ENCODE peak calls at places on chromosomes 16 and 17, in four cellular contexts. M is left ventricle myocardium inferior, B is left colon, P is HT-29. Q is an unnamed sample.

GRCh38 chr16:79042886-79043285 is 557.7 kb downstream of the MAF start:
- DNase-seq in M (no peak), B (no peak), P (no peak), Q (no peak)

GRCh38 chr16:54436342-54436741 is 149.8 kb upstream of the IRX3 start:
- DNase-seq in M (no peak), B (no peak), P (no peak), Q (no peak)

GRCh38 chr17:67132366-67132765 is 88.0 kb downstream of the CACNG1 start:
- DNase-seq in M (no peak), B (no peak), P (no peak), Q (peak; percentile 53)

GRCh38 chr16:67181346-67181745 is 2.4 kb downstream of the MATCAP1 start:
- DNase-seq in M (no peak), B (no peak), P (no peak), Q (peak; percentile 68)

GRCh38 chr17:50583636-50584035 is 23.1 kb downstream of the CACNA1G start:
- DNase-seq in M (peak; percentile 58), B (no peak), P (no peak), Q (no peak)

GRCh38 chr17:27384261-27384701 is 72.0 kb upstream of the KSR1 start:
- DNase-seq in M (peak; percentile 68), B (no peak), P (no peak), Q (peak; percentile 99)

GRCh38 chr17:73160980-73161630 is 3.7 kb upstream of the SSTR2 start:
- DNase-seq in M (no peak), B (no peak), P (no peak), Q (no peak)

GRCh38 chr17:77325826-77326581 is 185.2 kb downstream of the SEC14L1 start:
- DNase-seq in M (no peak), B (no peak), P (no peak), Q (no peak)

GRCh38 chr17:64938290-64938689 is 19.0 kb upstream of the LRRC37A3 start:
- DNase-seq in M (no peak), B (no peak), P (no peak), Q (no peak)

GRCh38 chr17:79192503-79193500 is 118.2 kb downstream of the ENGASE start:
- DNase-seq in M (peak; percentile 29), B (no peak), P (peak; percentile 38), Q (peak; percentile 64)

GRCh38 chr17:63163158-63163520 is 197.1 kb downstream of the TANC2 start:
- DNase-seq in M (no peak), B (no peak), P (no peak), Q (no peak)

GRCh38 chr16:15765880-15766279 is 90.9 kb downstream of the MYH11 start:
- DNase-seq in M (no peak), B (no peak), P (peak; percentile 78), Q (peak; percentile 86)

GRCh38 chr16:84502075-84502474 is 2.4 kb downstream of the MEAK7 start:
- DNase-seq in M (no peak), B (no peak), P (no peak), Q (no peak)

GRCh38 chr17:16215002-16215272 is 397 bp downstream of the NCOR1 start:
- DNase-seq in M (peak; percentile 45), B (no peak), P (no peak), Q (no peak)

GRCh38 chr17:74736423-74737298 is at the start of gene RAB37:
- DNase-seq in M (peak; percentile 60), B (peak; percentile 60), P (peak; percentile 50), Q (peak; percentile 45)

GRCh38 chr17:79035686-79036085 is 11.7 kb downstream of the C1QTNF1 start:
- DNase-seq in M (no peak), B (no peak), P (no peak), Q (no peak)

GRCh38 chr17:69574257-69575197 is 160.0 kb downstream of the MAP2K6 start:
- DNase-seq in M (no peak), B (no peak), P (no peak), Q (no peak)